ENCODE peak calls at places on chromosomes 5 and 9, in nine cellular contexts. Q, M, K, F, Y, L, G, X and P are unnamed samples.
A peak's percentile ranks its signal among the peaks of the same experiment; 100 is the strongest.

GRCh38 chr5:132053483-132053882 is 7.0 kb upstream of the IL3 start:
- DNase-seq in Q (peak; percentile 6), M (no peak), K (no peak), F (no peak), Y (no peak), L (peak; percentile 16), G (no peak), X (no peak), P (no peak)

GRCh38 chr9:129270903-129271431 is 92.9 kb upstream of the IER5L start:
- DNase-seq in Q (no peak), M (peak; percentile 73), K (no peak), F (no peak), Y (peak; percentile 54), L (no peak), G (no peak), X (no peak), P (peak; percentile 57)

GRCh38 chr5:23466401-23466886 is 41.0 kb upstream of the PRDM9 start:
- DNase-seq in Q (no peak), M (peak; percentile 69), K (no peak), F (no peak), Y (peak; percentile 6), L (no peak), G (no peak), X (no peak), P (no peak)

GRCh38 chr9:109791003-109791677 is 11.1 kb downstream of the PALM2AKAP2 start:
- DNase-seq in Q (no peak), M (no peak), K (no peak), F (no peak), Y (no peak), L (no peak), G (no peak), X (no peak), P (no peak)

GRCh38 chr5:108212775-108213346 is 169.0 kb downstream of the FBXL17 start:
- DNase-seq in Q (no peak), M (peak; percentile 13), K (no peak), F (no peak), Y (no peak), L (no peak), G (no peak), X (no peak), P (no peak)

GRCh38 chr9:135123735-135124134 is 36.3 kb downstream of the OLFM1 start:
- DNase-seq in Q (no peak), M (no peak), K (no peak), F (no peak), Y (no peak), L (peak; percentile 56), G (no peak), X (no peak), P (no peak)

GRCh38 chr9:83569326-83569725 is 31.1 kb upstream of the FRMD3 start:
- DNase-seq in Q (no peak), M (no peak), K (no peak), F (no peak), Y (no peak), L (no peak), G (no peak), X (no peak), P (no peak)

GRCh38 chr5:126339215-126339805 is 83.9 kb upstream of the GRAMD2B start:
- DNase-seq in Q (no peak), M (peak; percentile 87), K (peak; percentile 43), F (peak; percentile 49), Y (peak; percentile 63), L (no peak), G (peak; percentile 28), X (peak; percentile 65), P (peak; percentile 74)

GRCh38 chr5:142600611-142601360 is 85.1 kb downstream of the FGF1 start:
- DNase-seq in Q (peak; percentile 63), M (peak; percentile 71), K (no peak), F (peak; percentile 80), Y (peak; percentile 82), L (no peak), G (no peak), X (peak; percentile 91), P (no peak)

GRCh38 chr9:80401243-80401642 is 829.5 kb downstream of the TLE4 start:
- DNase-seq in Q (no peak), M (no peak), K (no peak), F (no peak), Y (no peak), L (no peak), G (no peak), X (no peak), P (no peak)

DNA sequence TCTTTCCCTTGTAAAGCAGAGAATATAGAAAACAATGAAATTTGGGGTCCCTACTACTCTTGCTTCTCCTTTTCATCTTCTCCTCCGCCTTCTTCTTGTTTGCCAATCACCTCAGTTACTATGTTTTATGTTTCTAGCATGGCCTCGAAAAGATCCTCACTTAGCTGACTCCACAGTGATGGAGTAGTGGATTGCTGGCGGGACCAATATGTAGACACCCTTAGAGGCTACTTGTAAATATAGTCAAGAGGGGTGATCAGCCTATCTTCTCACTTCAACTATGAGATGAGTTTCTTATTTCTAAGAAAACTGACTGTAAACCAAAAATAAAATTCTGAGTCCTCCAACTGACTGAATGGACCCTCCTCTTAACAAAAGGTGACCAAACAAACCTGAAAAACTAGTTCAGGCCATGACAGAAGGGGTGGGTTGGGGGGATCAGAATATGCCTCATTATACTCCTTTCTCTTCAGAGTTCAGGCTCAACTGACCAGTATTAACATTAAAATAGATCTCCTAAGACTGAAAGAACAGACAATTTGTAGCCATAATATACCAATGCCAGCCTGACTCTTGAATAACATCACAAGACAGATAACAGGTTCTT is 829.0 kb downstream of the TLE4 start:
- DNase-seq in Q (no peak), M (no peak), K (no peak), F (no peak), Y (no peak), L (no peak), G (no peak), X (no peak), P (no peak)
- H3K4me3 ChIP-seq in Q (no peak overlapping the region), M (no peak overlapping the region), K (no peak overlapping the region), F (no peak overlapping the region), Y (no peak overlapping the region), L (no peak overlapping the region), G (no peak overlapping the region), X (no peak overlapping the region), P (no peak overlapping the region)

DNA sequence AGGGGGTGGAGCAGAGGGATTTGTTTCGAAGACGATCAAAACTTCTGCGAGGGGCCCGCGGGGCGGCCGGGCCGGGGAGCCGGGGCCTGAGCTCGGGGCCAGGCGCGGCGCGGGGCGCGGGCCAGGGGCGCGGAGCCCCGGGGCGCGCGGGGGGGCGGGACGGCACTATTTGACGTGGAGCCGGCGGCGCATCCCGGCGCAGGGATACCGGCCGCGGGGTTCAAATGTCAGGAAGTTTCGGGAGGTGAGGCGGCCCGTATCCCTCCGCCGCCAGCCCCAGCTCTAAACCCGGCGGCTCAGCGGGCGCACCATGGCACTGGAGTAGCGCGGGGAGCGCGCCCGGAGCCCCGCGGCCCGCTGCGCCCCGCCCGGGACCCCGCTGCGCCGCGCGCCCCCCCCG is at the start of gene LMX1B:
- DNase-seq in Q (peak; percentile 61), M (peak; percentile 34), K (no peak), F (peak; percentile 44), Y (no peak), L (no peak), G (no peak), X (no peak), P (no peak)
- H3K4me3 ChIP-seq in Q (peak within 1 kb of the TSS; percentile 59), M (no peak within 1 kb of the TSS), K (no peak within 1 kb of the TSS), F (peak within 1 kb of the TSS; percentile 58), Y (no peak within 1 kb of the TSS), L (peak within 1 kb of the TSS; percentile 51), G (peak within 1 kb of the TSS; percentile 37), X (no peak within 1 kb of the TSS), P (no peak within 1 kb of the TSS)

DNA sequence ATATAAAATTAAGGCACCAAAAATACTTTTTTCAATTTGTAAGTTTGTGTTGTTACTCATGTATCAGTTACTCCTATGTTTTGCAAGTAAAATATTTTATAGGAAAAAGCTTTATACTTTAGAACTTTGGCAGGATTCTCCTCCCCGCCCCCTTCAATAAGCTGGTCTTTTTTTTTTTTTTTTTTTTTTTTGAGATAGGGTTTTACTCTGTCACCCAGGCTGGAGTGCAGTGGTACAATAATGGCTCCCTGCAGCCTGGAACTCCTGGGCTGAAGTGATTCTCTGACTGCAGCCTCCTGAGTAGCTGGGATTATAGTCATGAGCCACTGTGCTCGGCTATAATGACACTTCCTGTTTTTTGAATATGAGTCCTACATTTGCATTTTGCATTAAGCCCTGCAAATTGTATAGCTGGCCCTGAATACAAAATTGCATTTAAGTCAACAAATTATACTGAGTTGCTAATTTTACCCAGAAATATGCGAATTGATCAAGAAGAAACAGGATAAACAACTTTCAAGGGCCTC is 192.9 kb downstream of the PIK3R1 start:
- DNase-seq in Q (no peak), M (no peak), K (no peak), F (no peak), Y (no peak), L (no peak), G (no peak), X (no peak), P (no peak)
- H3K4me3 ChIP-seq in Q (no peak overlapping the region), M (no peak overlapping the region), K (no peak overlapping the region), F (no peak overlapping the region), Y (no peak overlapping the region), L (no peak overlapping the region), G (no peak overlapping the region), X (no peak overlapping the region), P (no peak overlapping the region)

GRCh38 chr5:171579162-171579561 is 159.7 kb downstream of the FGF18 start:
- DNase-seq in Q (peak; percentile 63), M (no peak), K (no peak), F (peak; percentile 66), Y (no peak), L (no peak), G (no peak), X (no peak), P (no peak)
- H3K4me3 ChIP-seq in Q (no peak overlapping the region), M (no peak overlapping the region), K (no peak overlapping the region), F (no peak overlapping the region), Y (no peak overlapping the region), L (no peak overlapping the region), G (no peak overlapping the region), X (no peak overlapping the region), P (no peak overlapping the region)

GRCh38 chr9:4463824-4464223 is 26.4 kb upstream of the SLC1A1 start:
- DNase-seq in Q (no peak), M (peak; percentile 10), K (no peak), F (no peak), Y (no peak), L (no peak), G (no peak), X (no peak), P (no peak)

GRCh38 chr9:4465910-4466309 is 24.4 kb upstream of the SLC1A1 start:
- DNase-seq in Q (no peak), M (no peak), K (no peak), F (no peak), Y (no peak), L (no peak), G (no peak), X (no peak), P (no peak)

GRCh38 chr9:4461434-4461833 is 28.8 kb upstream of the SLC1A1 start:
- DNase-seq in Q (no peak), M (no peak), K (no peak), F (no peak), Y (no peak), L (no peak), G (no peak), X (no peak), P (no peak)

DNA sequence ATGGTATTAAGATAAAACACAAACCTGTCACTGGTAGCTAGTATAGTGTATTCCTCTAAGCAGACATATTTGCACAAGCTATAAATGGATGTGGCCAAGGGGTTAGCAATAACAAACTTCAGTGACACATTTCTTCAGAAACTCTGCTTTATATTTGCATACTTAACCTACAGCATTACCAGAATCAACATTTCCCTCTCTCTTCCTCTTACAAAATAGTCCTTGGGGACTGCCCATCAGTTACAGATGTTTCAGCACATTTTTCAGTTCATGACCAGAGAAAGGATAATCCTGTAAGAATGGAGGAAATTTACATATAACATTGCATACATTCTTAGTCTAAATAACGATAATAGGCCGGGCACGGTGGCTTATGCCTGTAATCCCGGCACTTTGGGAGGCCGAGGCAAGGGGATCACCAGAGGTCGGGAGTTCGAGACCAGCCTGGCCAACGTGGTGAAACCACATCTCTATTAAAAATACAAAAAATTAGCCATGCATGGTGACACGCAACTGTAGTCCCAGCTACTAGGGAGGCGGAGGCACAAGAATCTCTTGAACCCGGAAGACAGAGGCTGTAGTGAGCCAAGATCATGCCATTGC is 25.3 kb upstream of the SLC1A1 start:
- DNase-seq in Q (no peak), M (peak; percentile 40), K (no peak), F (no peak), Y (no peak), L (no peak), G (no peak), X (no peak), P (no peak)
- H3K4me3 ChIP-seq in Q (no peak overlapping the region), M (no peak overlapping the region), K (no peak overlapping the region), F (no peak overlapping the region), Y (no peak overlapping the region), L (no peak overlapping the region), G (no peak overlapping the region), X (no peak overlapping the region), P (no peak overlapping the region)